ENCODE peak calls at places on chromosomes 11 and 22, in eight cellular contexts. B is body of pancreas; K is upper lobe of right lung; G is T-helper 2 cell; L is psoas muscle; C is AG04450; A is effector memory CD4-positive, alpha-beta T cell; P is brain pericyte. S is an unnamed sample.

GRCh38 chr22:49930596-49931412 is 12.4 kb downstream of the CRELD2 start:
- DNase-seq in B (peak; percentile 91), K (peak; percentile 79), G (peak; percentile 48), L (peak; percentile 60), C (no peak), A (no peak), P (no peak), S (peak; percentile 87)

GRCh38 chr11:21897203-21897602 is 295.7 kb upstream of the ANO5 start:
- DNase-seq in B (no peak), K (no peak), G (no peak), L (no peak), C (no peak), A (no peak), P (no peak), S (no peak)

GRCh38 chr11:12090061-12090572 is 20.3 kb upstream of the MICAL2 start:
- DNase-seq in B (no peak), K (peak; percentile 66), G (peak; percentile 60), L (no peak), C (no peak), A (no peak), P (no peak), S (peak; percentile 18)

GRCh38 chr11:124170801-124171586 is 12.2 kb upstream of the OR10D3 start:
- DNase-seq in B (no peak), K (no peak), G (no peak), L (no peak), C (no peak), A (no peak), P (no peak), S (no peak)

GRCh38 chr11:3807856-3808845 is at the start of gene PGAP2:
- DNase-seq in B (peak; percentile 60), K (peak; percentile 87), G (peak; percentile 65), L (peak; percentile 60), C (no peak), A (peak; percentile 49), P (no peak), S (peak; percentile 75)

GRCh38 chr22:19430890-19431541 is 517 bp downstream of the HIRA start:
- DNase-seq in B (peak; percentile 43), K (peak; percentile 70), G (peak; percentile 40), L (peak; percentile 44), C (no peak), A (no peak), P (no peak), S (no peak)

GRCh38 chr11:116215471-116216113 is 557.2 kb downstream of the BUD13 start:
- DNase-seq in B (no peak), K (no peak), G (no peak), L (no peak), C (no peak), A (no peak), P (no peak), S (no peak)

GRCh38 chr22:24432059-24432853 is 4.9 kb downstream of the ADORA2A start:
- DNase-seq in B (peak; percentile 65), K (peak; percentile 75), G (no peak), L (no peak), C (no peak), A (no peak), P (no peak), S (peak; percentile 87)

GRCh38 chr11:44628730-44629361 is 63.4 kb downstream of the CD82 start:
- DNase-seq in B (no peak), K (peak; percentile 45), G (no peak), L (no peak), C (no peak), A (no peak), P (no peak), S (no peak)

GRCh38 chr11:132220464-132220863 is 850.0 kb downstream of the NTM start:
- DNase-seq in B (no peak), K (no peak), G (no peak), L (no peak), C (peak; percentile 18), A (no peak), P (no peak), S (no peak)

GRCh38 chr22:48100685-48101417 is 1338.4 kb downstream of the TBC1D22A start:
- DNase-seq in B (no peak), K (no peak), G (no peak), L (no peak), C (no peak), A (no peak), P (no peak), S (no peak)

GRCh38 chr11:36672815-36673450 is 74.9 kb upstream of the RAG2 start:
- DNase-seq in B (peak; percentile 30), K (no peak), G (peak; percentile 30), L (no peak), C (peak; percentile 3), A (no peak), P (peak; percentile 16), S (no peak)

GRCh38 chr11:6414874-6415328 is 4.0 kb downstream of the APBB1 start:
- DNase-seq in B (no peak), K (no peak), G (peak; percentile 47), L (no peak), C (no peak), A (no peak), P (no peak), S (no peak)

GRCh38 chr22:32079110-32080089 is 36.3 kb downstream of the SLC5A1 start:
- DNase-seq in B (peak; percentile 43), K (no peak), G (no peak), L (no peak), C (peak; percentile 36), A (no peak), P (no peak), S (no peak)

GRCh38 chr22:46969491-46969890 is 207.0 kb downstream of the TBC1D22A start:
- DNase-seq in B (no peak), K (no peak), G (peak; percentile 61), L (no peak), C (no peak), A (no peak), P (no peak), S (no peak)

GRCh38 chr22:35638408-35638807 is 9.8 kb upstream of the APOL6 start:
- DNase-seq in B (peak; percentile 46), K (no peak), G (no peak), L (peak; percentile 88), C (peak; percentile 42), A (no peak), P (no peak), S (peak; percentile 96)

GRCh38 chr11:92415246-92415645 is 190.6 kb downstream of the FAT3 start:
- DNase-seq in B (no peak), K (no peak), G (no peak), L (no peak), C (no peak), A (no peak), P (no peak), S (no peak)

GRCh38 chr22:49040754-49041467 is 786.8 kb downstream of the BRD1 start:
- DNase-seq in B (no peak), K (peak; percentile 52), G (no peak), L (no peak), C (no peak), A (no peak), P (no peak), S (peak; percentile 40)

GRCh38 chr11:66151273-66151672 is 81.2 kb downstream of the PACS1 start:
- DNase-seq in B (no peak), K (no peak), G (no peak), L (no peak), C (no peak), A (no peak), P (no peak), S (no peak)

GRCh38 chr22:40720538-40721256 is 41.4 kb downstream of the MCHR1 start:
- DNase-seq in B (no peak), K (no peak), G (no peak), L (no peak), C (no peak), A (no peak), P (no peak), S (no peak)

GRCh38 chr11:116373107-116373506 is 399.7 kb downstream of the BUD13 start:
- DNase-seq in B (no peak), K (no peak), G (no peak), L (no peak), C (no peak), A (no peak), P (no peak), S (no peak)

GRCh38 chr22:41914611-41915034 is 251 bp downstream of the SHISA8 start:
- DNase-seq in B (no peak), K (no peak), G (no peak), L (no peak), C (no peak), A (no peak), P (no peak), S (no peak)

GRCh38 chr11:35118906-35119305 is 20.1 kb upstream of the CD44 start:
- DNase-seq in B (no peak), K (no peak), G (no peak), L (no peak), C (no peak), A (no peak), P (no peak), S (no peak)

GRCh38 chr11:65132988-65133700 is 1.2 kb downstream of the SYVN1 start:
- DNase-seq in B (peak; percentile 91), K (peak; percentile 87), G (peak; percentile 64), L (no peak), C (no peak), A (peak; percentile 49), P (no peak), S (no peak)

GRCh38 chr11:3194016-3194816 is 24.4 kb downstream of the MRGPRG start:
- DNase-seq in B (no peak), K (no peak), G (no peak), L (no peak), C (no peak), A (no peak), P (no peak), S (peak; percentile 59)

GRCh38 chr11:45285931-45286632 is at the start of gene SYT13:
- DNase-seq in B (peak; percentile 73), K (no peak), G (no peak), L (no peak), C (no peak), A (no peak), P (no peak), S (no peak)

GRCh38 chr22:37162221-37163095 is 12.7 kb upstream of the IL2RB start:
- DNase-seq in B (no peak), K (no peak), G (peak; percentile 94), L (no peak), C (no peak), A (peak; percentile 47), P (no peak), S (no peak)